ENCODE peak calls at places on chromosomes 11 and 22, in four cellular contexts. N is HCT116, H is GM12878, J is K562. B is an unnamed sample.

GRCh38 chr11:31397239-31397834 is 27.7 kb downstream of the DNAJC24 start:
- DNase-seq in H (no peak), N (no peak), J (peak; percentile 7), B (no peak)

GRCh38 chr22:28883917-28884753 is 763 bp downstream of the ZNRF3 start:
- DNase-seq in H (no peak), J (peak; percentile 47), N (peak; percentile 12), B (peak; percentile 79)

GRCh38 chr11:123771664-123772063 is 17.3 kb upstream of the OR6X1 start:
- DNase-seq in H (no peak), N (no peak), J (no peak), B (no peak)

GRCh38 chr11:78033040-78033439 is 10.0 kb upstream of the KCTD14 start:
- DNase-seq in H (no peak), J (no peak), N (no peak), B (no peak)

GRCh38 chr11:67610302-67610868 is 3.6 kb downstream of the NDUFV1 start:
- DNase-seq in N (no peak), H (no peak), J (no peak), B (no peak)

GRCh38 chr11:105429421-105429965 is 180.4 kb upstream of the GRIA4 start:
- DNase-seq in H (no peak), N (no peak), J (no peak), B (no peak)

GRCh38 chr11:76783901-76784813 is 1.0 kb downstream of the TSKU start:
- DNase-seq in H (no peak), J (peak; percentile 81), N (peak; percentile 55), B (peak; percentile 79)

GRCh38 chr11:118933486-118933885 is 7.8 kb upstream of the BCL9L start:
- DNase-seq in H (no peak), J (no peak), N (no peak), B (no peak)

GRCh38 chr11:76768091-76769047 is 14.8 kb upstream of the TSKU start:
- DNase-seq in N (no peak), J (no peak), H (no peak), B (no peak)

GRCh38 chr11:122984186-122985011 is 2.8 kb upstream of the BSX start:
- DNase-seq in N (no peak), H (no peak), J (no peak), B (no peak)

GRCh38 chr11:90845126-90845525 is 622.3 kb upstream of the CHORDC1 start:
- DNase-seq in H (no peak), N (no peak), J (no peak), B (no peak)

GRCh38 chr11:55401011-55401410 is 33.2 kb downstream of the OR4A15 start:
- DNase-seq in J (no peak), H (no peak), N (no peak), B (no peak)

GRCh38 chr11:106012744-106013143 is 9.3 kb downstream of the MSANTD4 start:
- DNase-seq in J (no peak), H (no peak), N (no peak), B (no peak)

GRCh38 chr11:91394718-91395414 is 829.8 kb upstream of the FAT3 start:
- DNase-seq in N (no peak), J (no peak), H (no peak), B (no peak)

GRCh38 chr22:47476226-47476625 is 713.8 kb downstream of the TBC1D22A start:
- DNase-seq in J (no peak), N (no peak), H (no peak), B (no peak)

GRCh38 chr22:45469573-45470383 is 32.9 kb upstream of the FBLN1 start:
- DNase-seq in H (no peak), N (no peak), J (no peak), B (no peak)

GRCh38 chr11:3642071-3642951 is 519 bp upstream of the ART5 start:
- DNase-seq in J (peak; percentile 98), N (peak; percentile 72), H (no peak), B (peak; percentile 88)

GRCh38 chr22:37681556-37682049 is 4.5 kb upstream of the NOL12 start:
- DNase-seq in H (no peak), N (peak; percentile 62), J (peak; percentile 72), B (peak; percentile 88)

GRCh38 chr11:120235024-120235628 is 4.8 kb upstream of the POU2F3 start:
- DNase-seq in H (no peak), J (peak; percentile 85), N (peak; percentile 64), B (peak; percentile 92)

GRCh38 chr22:37301144-37301820 is 19.0 kb downstream of the CYTH4 start:
- DNase-seq in J (no peak), H (no peak), N (no peak), B (no peak)

GRCh38 chr11:6413791-6414231 is 5.1 kb downstream of the APBB1 start:
- DNase-seq in H (no peak), N (no peak), J (peak; percentile 42), B (no peak)

GRCh38 chr11:18618341-18619025 is 15.7 kb downstream of the SPTY2D1 start:
- DNase-seq in H (no peak), N (no peak), J (no peak), B (no peak)

GRCh38 chr11:96263361-96263763 is 79.6 kb downstream of the MAML2 start:
- DNase-seq in J (peak; percentile 23), H (no peak), N (no peak), B (no peak)

GRCh38 chr11:63598556-63598955 is 15.7 kb downstream of the PLAAT3 start:
- DNase-seq in N (no peak), J (no peak), H (no peak), B (no peak)

GRCh38 chr11:63599211-63600122 is 14.8 kb downstream of the PLAAT3 start:
- DNase-seq in N (no peak), H (no peak), J (peak; percentile 55), B (no peak)

GRCh38 chr11:63602296-63602695 is 11.9 kb downstream of the PLAAT3 start:
- DNase-seq in H (no peak), N (no peak), J (no peak), B (no peak)
- TF ChIP-seq ZNF274 in H (no peak), N (no peak), J (no peak), B (no peak)

GRCh38 chr11:74671520-74672196 is 59.6 kb downstream of the CHRDL2 start:
- DNase-seq in N (no peak), J (no peak), H (no peak), B (peak; percentile 35)

GRCh38 chr11:74673956-74674355 is 57.3 kb downstream of the CHRDL2 start:
- DNase-seq in H (no peak), N (no peak), J (no peak), B (no peak)

GRCh38 chr11:74675761-74676160 is 55.5 kb downstream of the CHRDL2 start:
- DNase-seq in J (no peak), N (no peak), H (no peak), B (no peak)

GRCh38 chr11:74672332-74672955 is 58.8 kb downstream of the CHRDL2 start:
- DNase-seq in N (no peak), J (peak; percentile 11), H (no peak), B (no peak)

GRCh38 chr11:74672956-74673895 is 58.0 kb downstream of the CHRDL2 start:
- DNase-seq in J (peak; percentile 32), H (no peak), N (no peak), B (peak; percentile 40)
- TF ChIP-seq POLR2AphosphoS5 in J (no peak), H (no peak), N (no peak), B (no peak)

GRCh38 chr22:43427296-43428004 is 15.6 kb downstream of the MPPED1 start:
- DNase-seq in N (no peak), H (no peak), J (peak; percentile 70), B (no peak)
- TF ChIP-seq ZNF274 in N (no peak), H (no peak), J (no peak), B (no peak)

GRCh38 chr11:75350122-75350742 is 1.2 kb downstream of the ARRB1 start:
- DNase-seq in J (no peak), N (no peak), H (no peak), B (no peak)

GRCh38 chr11:75346912-75347647 is 4.4 kb downstream of the ARRB1 start:
- DNase-seq in J (no peak), H (no peak), N (no peak), B (no peak)

GRCh38 chr11:75349540-75350116 is 1.8 kb downstream of the ARRB1 start:
- DNase-seq in J (no peak), N (no peak), H (no peak), B (no peak)

GRCh38 chr11:75346296-75346695 is 5.2 kb downstream of the ARRB1 start:
- DNase-seq in H (no peak), J (no peak), N (no peak), B (no peak)

DNA sequence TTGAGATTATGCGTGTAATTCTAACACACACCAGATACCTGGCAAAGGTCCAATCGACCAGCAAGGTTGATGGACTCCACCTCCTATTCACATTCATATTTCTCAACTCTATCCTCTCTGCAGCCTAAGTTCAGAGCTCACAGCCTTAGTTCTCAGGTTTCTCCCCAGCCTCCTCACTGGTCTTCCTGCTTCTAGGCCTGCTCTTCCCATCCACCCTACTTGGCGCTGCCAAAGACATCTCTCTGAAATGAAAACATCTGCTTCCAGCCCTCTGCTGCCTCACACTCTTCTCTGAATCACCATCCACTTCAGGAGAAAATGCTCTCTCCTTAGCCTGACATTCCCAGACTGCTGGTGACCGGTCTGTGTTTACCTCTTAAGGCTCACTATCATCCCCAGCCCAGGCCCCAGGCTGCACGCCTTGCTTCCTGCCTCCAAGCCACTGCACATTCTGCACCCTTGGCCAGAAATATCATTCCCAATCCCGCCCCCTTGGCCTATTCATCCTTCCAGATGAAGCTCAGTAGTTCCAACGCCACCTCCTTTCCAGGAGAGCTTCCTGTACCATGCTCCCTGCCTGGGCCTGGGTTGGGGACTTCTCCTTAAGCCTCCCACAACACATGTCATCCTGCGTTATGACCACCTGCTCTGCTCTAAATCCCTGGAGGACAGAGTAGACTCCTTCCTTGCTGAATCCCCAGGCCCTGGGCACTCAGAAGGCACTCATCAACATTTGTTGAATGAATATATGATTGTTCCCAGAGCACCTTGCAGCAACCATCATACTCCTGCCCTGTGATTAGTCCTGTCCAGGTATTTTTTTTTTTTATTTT is 3.5 kb downstream of the ARRB1 start:
- DNase-seq in J (no peak), N (no peak), H (no peak), B (no peak)
- TF ChIP-seq POLR2AphosphoS5 in J (no peak), N (no peak), H (no peak), B (no peak)

GRCh38 chr11:125348704-125349635 is 147.1 kb downstream of the FEZ1 start:
- DNase-seq in H (no peak), J (peak; percentile 78), N (no peak), B (peak; percentile 96)
- TF ChIP-seq ZNF274 in H (no peak), J (no peak), N (no peak), B (no peak)

DNA sequence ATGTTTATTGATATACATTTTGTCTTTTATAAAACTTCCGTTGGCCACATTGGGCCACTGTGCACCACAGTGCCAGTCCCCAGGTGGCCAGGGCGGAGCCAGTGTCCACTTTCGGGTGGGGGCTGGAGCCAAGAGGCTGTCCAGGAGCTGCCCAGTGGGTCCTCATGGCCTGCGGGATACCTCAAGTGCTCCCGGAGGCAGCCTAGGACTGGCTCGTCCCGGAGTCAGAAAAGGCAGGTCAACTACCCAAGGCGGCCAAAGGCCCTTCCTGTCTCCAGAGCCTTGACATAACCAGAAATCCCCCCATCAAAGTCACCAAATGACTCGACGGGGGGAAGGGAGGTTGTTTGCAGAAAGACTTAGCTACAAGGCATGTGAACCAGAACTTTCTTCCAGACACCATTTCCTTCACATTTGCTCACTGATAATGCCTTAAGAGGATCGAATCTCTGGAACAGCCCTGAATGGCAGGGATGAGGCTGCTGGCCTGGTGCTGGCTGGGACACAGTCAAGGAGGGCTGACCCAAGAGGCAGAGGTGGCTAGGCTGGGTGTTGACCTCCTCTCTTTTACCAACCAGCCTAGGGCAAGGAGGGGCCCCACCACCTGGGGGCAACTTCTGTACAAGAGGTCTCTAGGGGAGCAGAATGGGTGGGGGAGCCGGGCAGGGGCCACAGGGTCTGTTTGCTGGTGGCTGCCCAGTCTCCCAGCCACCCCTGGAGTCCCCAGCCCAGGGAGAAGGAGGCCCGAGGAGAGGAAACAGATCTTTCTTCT is 8.4 kb downstream of the MRGPRF start:
- DNase-seq in J (no peak), H (no peak), N (no peak), B (no peak)
- TF ChIP-seq POLR2AphosphoS5 in J (no peak), H (no peak), N (no peak), B (no peak)

B was measured in H1.